ENCODE peak calls at places on chromosomes 11 and 22, in ten cellular contexts. L, I, H, V, X, B, P, S, Z and O are unnamed samples.

GRCh38 chr11:116929393-116930090 is 92.1 kb upstream of the APOA1 start:
- DNase-seq in H (no peak), B (no peak), I (no peak), L (no peak), Z (no peak), V (no peak), S (peak), X (no peak), P (no peak), O (no peak)

GRCh38 chr11:112017538-112017937 is 7.7 kb upstream of the DLAT start:
- DNase-seq in I (no peak), X (no peak), P (no peak), S (peak), Z (no peak), H (no peak), B (no peak), V (no peak), L (no peak), O (no peak)

GRCh38 chr11:110079726-110080125 is 13.5 kb upstream of the ZC3H12C start:
- DNase-seq in L (no peak), Z (no peak), I (no peak), B (no peak), X (no peak), V (no peak), P (no peak), S (no peak), H (no peak), O (no peak)

GRCh38 chr22:36002861-36003260 is 25.8 kb downstream of the RBFOX2 start:
- DNase-seq in X (no peak), L (no peak), P (no peak), Z (no peak), S (no peak), B (no peak), V (no peak), I (no peak), H (no peak), O (no peak)

GRCh38 chr22:50035131-50035881 is 22.7 kb upstream of the IL17REL start:
- DNase-seq in V (no peak), X (no peak), S (no peak), Z (no peak), L (no peak), H (no peak), P (no peak), B (no peak), I (no peak), O (no peak)

GRCh38 chr22:47063606-47064005 is 301.2 kb downstream of the TBC1D22A start:
- DNase-seq in L (no peak), B (no peak), H (no peak), X (no peak), I (no peak), S (no peak), V (no peak), P (no peak), Z (no peak), O (no peak)

GRCh38 chr11:67120881-67121710 is 2.0 kb downstream of the KDM2A start:
- DNase-seq in H (peak), S (peak), L (no peak), P (no peak), I (no peak), Z (no peak), X (no peak), V (no peak), B (no peak), O (peak)

GRCh38 chr22:30444632-30445437 is 19.3 kb downstream of the MTFP1 start:
- DNase-seq in L (no peak), P (peak), I (peak), Z (peak), H (peak), S (peak), X (peak), B (peak), V (peak), O (peak)

GRCh38 chr11:13238879-13239514 is 38.6 kb upstream of the BMAL1 start:
- DNase-seq in I (peak), V (peak), X (no peak), Z (peak), L (no peak), B (peak), P (no peak), S (peak), H (peak), O (peak)

GRCh38 chr11:12460441-12460840 is 83.1 kb downstream of the PARVA start:
- DNase-seq in X (no peak), I (no peak), P (no peak), S (no peak), B (no peak), H (no peak), V (no peak), Z (no peak), L (no peak), O (peak)

GRCh38 chr11:9273430-9274336 is 8.5 kb upstream of the DENND5A start:
- DNase-seq in V (no peak), B (no peak), X (no peak), P (no peak), H (no peak), S (peak), Z (no peak), I (no peak), L (no peak), O (peak)

GRCh38 chr11:93710239-93710638 is 31.1 kb downstream of the TAF1D start:
- DNase-seq in S (no peak), V (no peak), P (no peak), I (no peak), X (no peak), H (no peak), L (no peak), Z (no peak), B (no peak), O (no peak)

GRCh38 chr11:14078941-14079522 is 116.5 kb downstream of the SPON1 start:
- DNase-seq in X (no peak), Z (no peak), L (no peak), B (no peak), H (no peak), P (no peak), S (peak), I (no peak), V (no peak), O (no peak)

GRCh38 chr22:47586038-47586437 is 823.6 kb downstream of the TBC1D22A start:
- DNase-seq in V (no peak), S (no peak), I (no peak), Z (no peak), B (no peak), L (no peak), P (peak), X (no peak), H (no peak), O (no peak)